ENCODE peak calls at places on chromosomes 5 and 9, in eight cellular contexts. One of them, this sample, is unnamed.
A peak's percentile ranks its signal among the peaks of the same experiment; 100 is the strongest.

GRCh38 chr5:173093597-173093996 is 37.4 kb downstream of the CREBRF start:
- DNase-seq in right lobe of liver: no peak
- DNase-seq in HL-60: no peak
- DNase-seq in cardiac muscle cell: no peak
- DNase-seq in heart left ventricle: no peak
- DNase-seq in GM23338: no peak
- DNase-seq in tibial nerve: no peak
- DNase-seq in heart right ventricle: no peak
- DNase-seq in this sample: no peak

GRCh38 chr5:61768692-61769281 is 436.7 kb downstream of the ZSWIM6 start:
- DNase-seq in GM23338: peak; percentile 89
- DNase-seq in heart left ventricle: no peak
- DNase-seq in tibial nerve: no peak
- DNase-seq in cardiac muscle cell: peak; percentile 47
- DNase-seq in heart right ventricle: no peak
- DNase-seq in HL-60: no peak
- DNase-seq in right lobe of liver: peak; percentile 24
- DNase-seq in this sample: no peak

GRCh38 chr9:124450241-124450924 is at the start of gene ADGRD2:
- DNase-seq in tibial nerve: no peak
- DNase-seq in GM23338: peak; percentile 94
- DNase-seq in HL-60: no peak
- DNase-seq in heart left ventricle: no peak
- DNase-seq in heart right ventricle: no peak
- DNase-seq in right lobe of liver: peak; percentile 62
- DNase-seq in cardiac muscle cell: peak; percentile 72
- DNase-seq in this sample: no peak

GRCh38 chr5:74622122-74622521 is 18.4 kb downstream of the ENC1 start:
- DNase-seq in heart right ventricle: no peak
- DNase-seq in right lobe of liver: no peak
- DNase-seq in GM23338: no peak
- DNase-seq in tibial nerve: no peak
- DNase-seq in heart left ventricle: no peak
- DNase-seq in HL-60: no peak
- DNase-seq in cardiac muscle cell: no peak
- DNase-seq in this sample: no peak

GRCh38 chr5:4639959-4640358 is 500.2 kb upstream of the ADAMTS16 start:
- DNase-seq in heart left ventricle: no peak
- DNase-seq in tibial nerve: no peak
- DNase-seq in cardiac muscle cell: no peak
- DNase-seq in right lobe of liver: no peak
- DNase-seq in heart right ventricle: no peak
- DNase-seq in GM23338: no peak
- DNase-seq in HL-60: no peak
- DNase-seq in this sample: no peak

GRCh38 chr9:135343733-135344522 is 135.7 kb upstream of the PPP1R26 start:
- DNase-seq in heart left ventricle: peak; percentile 63
- DNase-seq in HL-60: peak; percentile 31
- DNase-seq in tibial nerve: peak; percentile 29
- DNase-seq in heart right ventricle: peak; percentile 80
- DNase-seq in GM23338: peak; percentile 85
- DNase-seq in cardiac muscle cell: peak; percentile 90
- DNase-seq in right lobe of liver: peak; percentile 73
- DNase-seq in this sample: peak; percentile 72

GRCh38 chr9:68678430-68678829 is 26.6 kb upstream of the PIP5K1B start:
- DNase-seq in HL-60: no peak
- DNase-seq in right lobe of liver: no peak
- DNase-seq in heart left ventricle: no peak
- DNase-seq in GM23338: peak; percentile 73
- DNase-seq in heart right ventricle: no peak
- DNase-seq in cardiac muscle cell: peak; percentile 53
- DNase-seq in tibial nerve: no peak
- DNase-seq in this sample: no peak

GRCh38 chr5:63085551-63085950 is 506.9 kb downstream of the LRRC70 start:
- DNase-seq in HL-60: no peak
- DNase-seq in right lobe of liver: no peak
- DNase-seq in heart right ventricle: no peak
- DNase-seq in cardiac muscle cell: no peak
- DNase-seq in tibial nerve: no peak
- DNase-seq in GM23338: no peak
- DNase-seq in heart left ventricle: no peak
- DNase-seq in this sample: no peak

GRCh38 chr5:128062172-128062746 is 21.3 kb upstream of the SLC12A2 start:
- DNase-seq in tibial nerve: no peak
- DNase-seq in HL-60: no peak
- DNase-seq in heart right ventricle: no peak
- DNase-seq in GM23338: no peak
- DNase-seq in heart left ventricle: no peak
- DNase-seq in cardiac muscle cell: no peak
- DNase-seq in right lobe of liver: no peak
- DNase-seq in this sample: no peak

GRCh38 chr9:135602789-135603481 is 36.4 kb downstream of the GLT6D1 start:
- DNase-seq in heart right ventricle: no peak
- DNase-seq in HL-60: peak; percentile 36
- DNase-seq in heart left ventricle: peak; percentile 21
- DNase-seq in GM23338: peak; percentile 69
- DNase-seq in right lobe of liver: no peak
- DNase-seq in cardiac muscle cell: peak; percentile 45
- DNase-seq in tibial nerve: no peak
- DNase-seq in this sample: peak; percentile 43

GRCh38 chr5:66694036-66694435 is 97.8 kb downstream of the MAST4 start:
- DNase-seq in GM23338: no peak
- DNase-seq in tibial nerve: no peak
- DNase-seq in HL-60: no peak
- DNase-seq in cardiac muscle cell: no peak
- DNase-seq in heart right ventricle: no peak
- DNase-seq in heart left ventricle: no peak
- DNase-seq in right lobe of liver: no peak
- DNase-seq in this sample: no peak

GRCh38 chr5:160293386-160293785 is 19.0 kb downstream of the CCNJL start:
- DNase-seq in tibial nerve: no peak
- DNase-seq in GM23338: no peak
- DNase-seq in right lobe of liver: no peak
- DNase-seq in HL-60: no peak
- DNase-seq in cardiac muscle cell: no peak
- DNase-seq in heart left ventricle: no peak
- DNase-seq in heart right ventricle: no peak
- DNase-seq in this sample: no peak

GRCh38 chr5:137320056-137321045 is 178.8 kb downstream of the SPOCK1 start:
- DNase-seq in tibial nerve: no peak
- DNase-seq in right lobe of liver: no peak
- DNase-seq in heart right ventricle: no peak
- DNase-seq in GM23338: peak; percentile 80
- DNase-seq in HL-60: no peak
- DNase-seq in heart left ventricle: no peak
- DNase-seq in cardiac muscle cell: peak; percentile 66
- DNase-seq in this sample: no peak

GRCh38 chr5:84650448-84650847 is 265.8 kb upstream of the EDIL3 start:
- DNase-seq in HL-60: no peak
- DNase-seq in heart left ventricle: no peak
- DNase-seq in cardiac muscle cell: no peak
- DNase-seq in right lobe of liver: no peak
- DNase-seq in heart right ventricle: no peak
- DNase-seq in tibial nerve: no peak
- DNase-seq in GM23338: no peak
- DNase-seq in this sample: no peak

GRCh38 chr5:41927604-41928003 is 2.5 kb downstream of the FBXO4 start:
- DNase-seq in right lobe of liver: no peak
- DNase-seq in heart left ventricle: no peak
- DNase-seq in heart right ventricle: no peak
- DNase-seq in tibial nerve: no peak
- DNase-seq in HL-60: no peak
- DNase-seq in GM23338: no peak
- DNase-seq in cardiac muscle cell: no peak
- DNase-seq in this sample: no peak

GRCh38 chr9:2338770-2339169 is 282.8 kb upstream of the VLDLR start:
- DNase-seq in HL-60: no peak
- DNase-seq in tibial nerve: no peak
- DNase-seq in heart left ventricle: no peak
- DNase-seq in GM23338: no peak
- DNase-seq in cardiac muscle cell: no peak
- DNase-seq in heart right ventricle: no peak
- DNase-seq in right lobe of liver: no peak
- DNase-seq in this sample: no peak

GRCh38 chr9:77063645-77064285 is 44.3 kb downstream of the FOXB2 start:
- DNase-seq in HL-60: no peak
- DNase-seq in cardiac muscle cell: no peak
- DNase-seq in right lobe of liver: no peak
- DNase-seq in tibial nerve: no peak
- DNase-seq in heart left ventricle: no peak
- DNase-seq in GM23338: no peak
- DNase-seq in heart right ventricle: no peak
- DNase-seq in this sample: no peak

GRCh38 chr5:151825445-151825844 is 53.7 kb downstream of the G3BP1 start:
- DNase-seq in tibial nerve: no peak
- DNase-seq in GM23338: peak; percentile 84
- DNase-seq in heart left ventricle: peak; percentile 72
- DNase-seq in cardiac muscle cell: peak; percentile 83
- DNase-seq in heart right ventricle: no peak
- DNase-seq in HL-60: peak; percentile 47
- DNase-seq in right lobe of liver: peak; percentile 26
- DNase-seq in this sample: peak; percentile 57

GRCh38 chr5:73233461-73234151 is 60.6 kb downstream of the TMEM174 start:
- DNase-seq in HL-60: no peak
- DNase-seq in tibial nerve: no peak
- DNase-seq in heart right ventricle: no peak
- DNase-seq in cardiac muscle cell: peak; percentile 45
- DNase-seq in GM23338: peak; percentile 72
- DNase-seq in heart left ventricle: no peak
- DNase-seq in right lobe of liver: no peak
- DNase-seq in this sample: no peak
- H3K27me3 ChIP-seq in HL-60: peaks cover 6% of the 10 kb centered on the region
- H3K27me3 ChIP-seq in tibial nerve: peaks cover 65% of the 10 kb centered on the region
- H3K27me3 ChIP-seq in heart right ventricle: peaks cover 98% of the 10 kb centered on the region
- H3K27me3 ChIP-seq in cardiac muscle cell: peaks cover 99% of the 10 kb centered on the region
- H3K27me3 ChIP-seq in GM23338: peaks cover 91% of the 10 kb centered on the region
- H3K27me3 ChIP-seq in heart left ventricle: peaks cover 48% of the 10 kb centered on the region
- H3K27me3 ChIP-seq in right lobe of liver: no peaks in the 10 kb centered on the region
- H3K27me3 ChIP-seq in this sample: peaks cover 82% of the 10 kb centered on the region

GRCh38 chr5:71743135-71743534 is 24.1 kb downstream of the CARTPT start:
- DNase-seq in heart right ventricle: no peak
- DNase-seq in GM23338: no peak
- DNase-seq in tibial nerve: no peak
- DNase-seq in HL-60: no peak
- DNase-seq in cardiac muscle cell: no peak
- DNase-seq in heart left ventricle: no peak
- DNase-seq in right lobe of liver: no peak
- DNase-seq in this sample: no peak
- H3K27ac ChIP-seq in heart right ventricle: no peak overlapping the region
- H3K27ac ChIP-seq in GM23338: no peak overlapping the region
- H3K27ac ChIP-seq in tibial nerve: no peak overlapping the region
- H3K27ac ChIP-seq in HL-60: no peak overlapping the region
- H3K27ac ChIP-seq in cardiac muscle cell: no peak overlapping the region
- H3K27ac ChIP-seq in heart left ventricle: no peak overlapping the region
- H3K27ac ChIP-seq in right lobe of liver: no peak overlapping the region
- H3K27ac ChIP-seq in this sample: no peak overlapping the region

DNA sequence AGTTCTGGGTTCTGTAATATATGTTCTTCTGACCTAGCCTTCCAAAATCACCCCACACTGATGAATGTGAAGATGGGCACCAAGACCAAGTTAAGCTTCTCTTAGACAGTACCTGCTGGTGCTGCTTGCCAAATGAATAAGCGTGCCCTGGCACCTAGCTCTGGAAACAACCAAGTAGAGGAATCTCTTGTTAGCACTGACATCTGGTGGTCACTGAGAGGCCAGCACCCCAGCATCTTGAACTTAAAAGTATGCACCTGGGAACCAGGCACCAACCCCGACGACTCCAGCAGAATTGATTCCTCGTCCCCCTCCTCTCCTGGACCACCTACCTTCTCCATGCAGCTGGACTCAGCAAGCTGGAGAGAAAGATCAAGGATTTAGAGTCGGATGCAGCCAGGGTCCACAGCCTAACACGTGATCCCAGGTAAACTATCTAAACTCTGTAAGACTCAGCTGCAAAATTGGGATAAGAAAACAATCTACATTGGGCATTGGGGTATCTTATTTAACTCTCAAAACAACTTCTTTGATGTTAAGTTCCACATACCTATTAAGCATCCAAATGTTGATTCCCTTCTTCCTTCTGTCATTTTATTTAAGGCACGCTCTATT is 89.8 kb downstream of the SLC1A3 start:
- DNase-seq in right lobe of liver: peak; percentile 57
- DNase-seq in tibial nerve: no peak
- DNase-seq in GM23338: peak; percentile 92
- DNase-seq in cardiac muscle cell: peak; percentile 77
- DNase-seq in HL-60: peak; percentile 62
- DNase-seq in heart left ventricle: no peak
- DNase-seq in heart right ventricle: peak; percentile 29
- DNase-seq in this sample: peak; percentile 60
- TF ChIP-seq CTCF in right lobe of liver: peak; percentile 72
- TF ChIP-seq CTCF in tibial nerve: peak; percentile 47
- TF ChIP-seq CTCF in GM23338: peak; percentile 80
- TF ChIP-seq CTCF in cardiac muscle cell: peak; percentile 84
- TF ChIP-seq CTCF in HL-60: peak; percentile 80
- TF ChIP-seq CTCF in heart left ventricle: peak; percentile 52
- TF ChIP-seq CTCF in heart right ventricle: peak; percentile 66
- TF ChIP-seq CTCF in this sample: peak; percentile 82

GRCh38 chr5:179141867-179142266 is 81.7 kb downstream of the ZNF354C start:
- DNase-seq in heart right ventricle: no peak
- DNase-seq in HL-60: no peak
- DNase-seq in tibial nerve: no peak
- DNase-seq in right lobe of liver: no peak
- DNase-seq in cardiac muscle cell: no peak
- DNase-seq in GM23338: no peak
- DNase-seq in heart left ventricle: no peak
- DNase-seq in this sample: no peak
- H3K27me3 ChIP-seq in heart right ventricle: peaks cover 7% of the 10 kb centered on the region
- H3K27me3 ChIP-seq in HL-60: no peaks in the 10 kb centered on the region
- H3K27me3 ChIP-seq in tibial nerve: no peaks in the 10 kb centered on the region
- H3K27me3 ChIP-seq in right lobe of liver: no peaks in the 10 kb centered on the region
- H3K27me3 ChIP-seq in cardiac muscle cell: no peaks in the 10 kb centered on the region
- H3K27me3 ChIP-seq in GM23338: no peaks in the 10 kb centered on the region
- H3K27me3 ChIP-seq in heart left ventricle: no peaks in the 10 kb centered on the region
- H3K27me3 ChIP-seq in this sample: no peaks in the 10 kb centered on the region

GRCh38 chr9:129627556-129628492 is 1.9 kb downstream of the NTMT1 start:
- DNase-seq in cardiac muscle cell: no peak
- DNase-seq in tibial nerve: no peak
- DNase-seq in heart left ventricle: no peak
- DNase-seq in right lobe of liver: no peak
- DNase-seq in heart right ventricle: no peak
- DNase-seq in HL-60: no peak
- DNase-seq in GM23338: no peak
- DNase-seq in this sample: no peak
- H3K27ac ChIP-seq in cardiac muscle cell: no peak overlapping the region
- H3K27ac ChIP-seq in tibial nerve: peak overlapping the region; percentile 94
- H3K27ac ChIP-seq in heart left ventricle: peak overlapping the region; percentile 92
- H3K27ac ChIP-seq in right lobe of liver: no peak overlapping the region
- H3K27ac ChIP-seq in heart right ventricle: peak overlapping the region; percentile 98
- H3K27ac ChIP-seq in HL-60: peak overlapping the region; percentile 95
- H3K27ac ChIP-seq in GM23338: no peak overlapping the region
- H3K27ac ChIP-seq in this sample: peak overlapping the region; percentile 88

GRCh38 chr5:132315529-132316067 is 21.4 kb downstream of the SLC22A4 start:
- DNase-seq in heart right ventricle: no peak
- DNase-seq in right lobe of liver: no peak
- DNase-seq in heart left ventricle: no peak
- DNase-seq in tibial nerve: no peak
- DNase-seq in HL-60: no peak
- DNase-seq in cardiac muscle cell: no peak
- DNase-seq in GM23338: peak; percentile 31
- DNase-seq in this sample: no peak
- TF ChIP-seq CTCF in heart right ventricle: no peak
- TF ChIP-seq CTCF in right lobe of liver: no peak
- TF ChIP-seq CTCF in heart left ventricle: no peak
- TF ChIP-seq CTCF in tibial nerve: no peak
- TF ChIP-seq CTCF in HL-60: no peak
- TF ChIP-seq CTCF in cardiac muscle cell: no peak
- TF ChIP-seq CTCF in GM23338: no peak
- TF ChIP-seq CTCF in this sample: peak; percentile 25

This sample was measured in dorsolateral prefrontal cortex.